ENCODE peak calls at places on chromosomes 4 and X, in ten cellular contexts. L is body of pancreas, O is suprapubic skin, X is heart left ventricle, V is stomach, B is uterus, I is adrenal gland, E is spleen, H is tibial nerve, R is right lobe of liver. S is an unnamed sample. For H3K9me3, the result is how much of the 10 kb centered on the place peaks cover.

GRCh38 chrX:54747713-54748393 is 50.2 kb downstream of the ITIH6 start:
- DNase-seq in V (no peak), L (no peak), B (no peak), H (no peak), E (no peak), I (no peak), O (no peak), X (no peak), R (no peak), S (no peak)

GRCh38 chr4:30870513-30870912 is 150.3 kb downstream of the PCDH7 start:
- DNase-seq in X (no peak), E (no peak), O (no peak), R (no peak), I (no peak), H (no peak), B (no peak), L (no peak), V (no peak), S (no peak)

GRCh38 chr4:24212642-24213041 is 322.8 kb upstream of the PPARGC1A start:
- DNase-seq in X (no peak), H (no peak), O (no peak), R (no peak), B (no peak), V (no peak), L (no peak), I (no peak), E (no peak), S (no peak)

GRCh38 chr4:70787496-70787895 is 52.2 kb downstream of the GRSF1 start:
- DNase-seq in L (no peak), H (no peak), B (no peak), X (no peak), V (no peak), I (no peak), R (no peak), E (no peak), O (no peak), S (no peak)

GRCh38 chr4:79964715-79965345 is 108.2 kb downstream of the ANTXR2 start:
- DNase-seq in H (no peak), V (no peak), X (peak), I (no peak), O (no peak), R (no peak), B (no peak), L (no peak), E (peak), S (no peak)

GRCh38 chrX:139844163-139844562 is 88.7 kb downstream of the ATP11C start:
- DNase-seq in I (no peak), H (no peak), X (no peak), R (no peak), V (no peak), L (no peak), E (no peak), B (no peak), O (no peak), S (no peak)

GRCh38 chr4:43331226-43332078 is 438.9 kb downstream of the GRXCR1 start:
- DNase-seq in E (no peak), R (no peak), O (no peak), L (no peak), I (no peak), H (no peak), V (no peak), B (no peak), X (no peak), S (no peak)

GRCh38 chrX:102832661-102833060 is 104.4 kb upstream of the RAB40AL start:
- DNase-seq in X (no peak), H (no peak), E (no peak), V (no peak), R (no peak), L (no peak), O (no peak), B (no peak), I (no peak), S (no peak)

GRCh38 chrX:25531096-25531495 is 515.3 kb upstream of the ARX start:
- DNase-seq in R (no peak), E (no peak), V (no peak), X (no peak), O (no peak), L (no peak), I (no peak), H (no peak), B (no peak), S (no peak)

GRCh38 chrX:57906790-57907189 is 3.5 kb downstream of the ZXDA start:
- DNase-seq in I (no peak), B (no peak), V (no peak), O (no peak), R (no peak), E (no peak), H (no peak), L (no peak), X (no peak), S (no peak)

GRCh38 chr4:168751263-168752225 is 254.7 kb downstream of the PALLD start:
- DNase-seq in H (no peak), V (no peak), L (no peak), X (no peak), E (no peak), I (no peak), R (no peak), O (no peak), B (no peak), S (no peak)

GRCh38 chrX:29662759-29663503 is 552.4 kb upstream of the MAGEB2 start:
- DNase-seq in V (no peak), X (no peak), H (no peak), O (no peak), R (no peak), I (peak), E (no peak), L (no peak), B (no peak), S (no peak)

GRCh38 chr4:62797221-62797620 is 1597.1 kb downstream of the ADGRL3 start:
- DNase-seq in E (no peak), I (no peak), H (no peak), V (no peak), B (no peak), R (no peak), O (no peak), X (no peak), L (no peak), S (no peak)

GRCh38 chr4:138405439-138405838 is 163.3 kb upstream of the SLC7A11 start:
- DNase-seq in B (no peak), V (no peak), O (no peak), X (no peak), R (no peak), I (no peak), L (no peak), H (no peak), E (no peak), S (no peak)

GRCh38 chr4:112284166-112284565 is 1.5 kb downstream of the TIFA start:
- DNase-seq in X (no peak), V (no peak), H (no peak), O (no peak), E (no peak), I (no peak), L (no peak), R (no peak), B (no peak), S (no peak)

GRCh38 chr4:57443308-57444243 is 333.4 kb upstream of the IGFBP7 start:
- DNase-seq in X (no peak), B (no peak), O (no peak), I (no peak), H (no peak), E (no peak), V (peak), R (peak), L (peak), S (no peak)

GRCh38 chrX:21958888-21959287 is 18.4 kb downstream of the SMS start:
- DNase-seq in I (no peak), B (peak), V (no peak), X (no peak), E (no peak), R (no peak), L (no peak), O (no peak), H (no peak), S (no peak)

GRCh38 chr4:156764145-156764544 is 207.5 kb downstream of the PDGFC start:
- DNase-seq in B (no peak), O (no peak), V (no peak), X (no peak), I (no peak), R (no peak), L (no peak), H (no peak), E (no peak), S (no peak)

GRCh38 chr4:125739760-125740159 is 425.0 kb downstream of the FAT4 start:
- DNase-seq in L (no peak), V (no peak), H (no peak), X (no peak), B (no peak), O (no peak), R (no peak), I (no peak), E (no peak), S (no peak)

GRCh38 chrX:120791013-120791643 is 84.5 kb downstream of the CT47B1 start:
- DNase-seq in X (peak), V (peak), L (peak), B (peak), O (no peak), E (no peak), I (peak), R (no peak), H (peak), S (peak)

GRCh38 chrX:123764967-123765871 is 32.4 kb upstream of the THOC2 start:
- DNase-seq in V (peak), I (peak), R (peak), O (peak), B (peak), H (peak), X (peak), E (peak), L (peak), S (peak)
- TF ChIP-seq POLR2A in V (no peak), I (no peak), R (no peak), O (no peak), B (no peak), H (no peak), X (no peak), E (no peak), L (peak), S (no peak)

GRCh38 chrX:30793075-30793766 is 95.8 kb downstream of the TAB3 start:
- DNase-seq in V (peak), X (no peak), I (no peak), O (no peak), H (no peak), L (no peak), R (no peak), E (no peak), B (no peak), S (no peak)
- H3K9me3 ChIP-seq in V (under half), X (under half), I (under half), O (under half), H (under half), L (under half), R (under half), E (under half), B (under half), S (under half)

GRCh38 chr4:10018818-10019438 is 2.4 kb downstream of the SLC2A9 start:
- DNase-seq in H (peak), E (peak), R (peak), O (peak), V (peak), I (peak), X (peak), B (peak), L (peak), S (peak)
- TF ChIP-seq POLR2A in H (peak), E (no peak), R (peak), O (no peak), V (no peak), I (peak), X (peak), B (peak), L (peak), S (no peak)

GRCh38 chr4:145181091-145181501 is 707 bp upstream of the OTUD4 start:
- DNase-seq in R (no peak), I (no peak), O (no peak), V (no peak), B (no peak), E (no peak), H (no peak), X (no peak), L (no peak), S (no peak)
- H3K9me3 ChIP-seq in R (under half), I (under half), O (under half), V (under half), B (under half), E (under half), H (under half), X (under half), L (under half), S (under half)

GRCh38 chrX:3037218-3037617 is 4.1 kb upstream of the ARSF start:
- DNase-seq in R (no peak), L (no peak), I (no peak), O (no peak), E (no peak), H (no peak), V (no peak), X (no peak), B (no peak), S (no peak)
- TF ChIP-seq POLR2A in R (no peak), L (no peak), I (no peak), O (no peak), E (no peak), H (no peak), V (no peak), X (no peak), B (no peak), S (no peak)

GRCh38 chrX:47422444-47422843 is 52.1 kb downstream of the ZNF157 start:
- DNase-seq in V (no peak), R (no peak), L (no peak), I (no peak), B (no peak), E (no peak), H (no peak), O (no peak), X (no peak), S (no peak)
- H3K9me3 ChIP-seq in V (under half), R (under half), L (under half), I (under half), B (under half), E (under half), H (under half), O (under half), X (under half), S (under half)

DNA sequence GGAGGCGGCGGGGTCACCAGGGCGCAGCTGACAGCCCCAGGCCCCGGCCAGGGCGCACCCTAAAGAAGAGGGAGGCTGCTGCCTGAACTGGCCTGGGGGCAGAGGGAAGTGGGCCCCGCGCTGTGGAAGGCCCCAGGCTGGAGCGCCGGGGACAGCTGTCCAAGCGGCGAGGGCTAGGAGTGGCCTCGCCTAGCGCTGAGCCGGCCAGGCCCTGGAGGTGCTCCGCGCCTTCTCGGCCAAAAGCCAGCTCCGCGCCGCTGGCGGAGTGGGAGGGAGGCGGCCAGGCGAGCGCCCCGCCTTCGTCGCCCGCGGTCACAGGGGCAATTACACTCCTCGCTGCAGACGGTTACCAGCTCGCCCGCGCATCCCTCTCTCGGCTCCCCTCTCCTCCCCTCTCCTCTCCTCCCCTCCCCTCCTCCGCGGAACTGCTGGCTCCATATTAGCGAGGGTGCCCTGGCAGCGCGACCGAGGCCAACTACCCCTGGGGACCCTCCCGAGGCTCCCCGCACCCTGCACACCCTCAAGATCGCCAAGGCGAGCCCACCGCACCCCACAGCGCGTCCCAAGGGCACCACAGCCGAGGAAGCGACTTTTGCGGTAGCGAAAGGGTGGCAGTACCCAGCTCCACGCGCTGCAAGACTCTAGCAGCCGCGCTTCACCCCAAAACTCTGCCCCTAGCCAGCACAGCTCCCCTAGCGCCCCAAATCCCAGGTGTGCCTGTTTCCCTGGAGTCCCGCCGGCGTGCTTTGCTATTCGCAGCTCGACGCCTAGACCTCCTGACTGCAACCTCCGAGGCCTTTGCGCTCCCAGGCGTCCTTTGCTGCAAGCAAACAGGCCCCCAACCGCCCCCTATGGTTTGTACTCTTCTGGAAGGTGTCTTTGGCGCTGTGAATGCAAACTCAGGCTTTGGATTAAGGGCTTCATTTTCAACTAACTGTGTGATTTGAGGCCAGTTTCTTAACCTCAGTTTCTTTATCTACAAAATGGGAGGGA is 91.4 kb downstream of the BCOR start:
- DNase-seq in H (no peak), X (peak), E (peak), O (no peak), L (peak), V (peak), R (no peak), I (peak), B (peak), S (peak)
- TF ChIP-seq POLR2A in H (no peak), X (no peak), E (no peak), O (no peak), L (no peak), V (no peak), R (no peak), I (no peak), B (no peak), S (no peak)

GRCh38 chr4:7582313-7583096 is 147.8 kb upstream of the PSAPL1 start:
- DNase-seq in O (no peak), B (no peak), X (no peak), V (no peak), I (no peak), R (no peak), H (no peak), L (no peak), E (no peak), S (no peak)
- H3K9me3 ChIP-seq in O (under half), B (under half), X (under half), V (under half), I (under half), R (under half), H (under half), L (under half), E (under half), S (under half)